ENCODE peak calls at places on chromosomes 16 and 17, in five cellular contexts. One of them, this sample, is unnamed.
A peak's percentile ranks its signal among the peaks of the same experiment; 100 is the strongest.

GRCh38 chr16:66832661-66833305 is 2.0 kb upstream of the NAE1 start:
- DNase-seq in sigmoid colon: no peak
- DNase-seq in GM23338: no peak
- DNase-seq in heart right ventricle: no peak
- DNase-seq in heart left ventricle: no peak
- DNase-seq in this sample: no peak

GRCh38 chr16:66525396-66526180 is 24.3 kb downstream of the TK2 start:
- DNase-seq in sigmoid colon: no peak
- DNase-seq in GM23338: no peak
- DNase-seq in heart right ventricle: no peak
- DNase-seq in heart left ventricle: no peak
- DNase-seq in this sample: no peak

GRCh38 chr16:68520649-68521086 is 18.4 kb upstream of the ZFP90 start:
- DNase-seq in sigmoid colon: peak; percentile 92
- DNase-seq in GM23338: peak; percentile 98
- DNase-seq in heart right ventricle: peak; percentile 84
- DNase-seq in heart left ventricle: peak; percentile 91
- DNase-seq in this sample: peak; percentile 91

GRCh38 chr16:81932668-81933067 is 78.6 kb downstream of the SDR42E1 start:
- DNase-seq in sigmoid colon: no peak
- DNase-seq in GM23338: peak; percentile 31
- DNase-seq in heart right ventricle: no peak
- DNase-seq in heart left ventricle: no peak
- DNase-seq in this sample: no peak

GRCh38 chr16:81940781-81941560 is 70.3 kb downstream of the SDR42E1 start:
- DNase-seq in sigmoid colon: no peak
- DNase-seq in GM23338: peak; percentile 52
- DNase-seq in heart right ventricle: no peak
- DNase-seq in heart left ventricle: no peak
- DNase-seq in this sample: no peak

GRCh38 chr17:2233441-2233947 is 70.1 kb downstream of the SMG6 start:
- DNase-seq in sigmoid colon: peak; percentile 69
- DNase-seq in GM23338: no peak
- DNase-seq in heart right ventricle: peak; percentile 33
- DNase-seq in heart left ventricle: no peak
- DNase-seq in this sample: no peak

GRCh38 chr17:7851438-7852261 is 3.2 kb upstream of the TMEM88 start:
- DNase-seq in sigmoid colon: peak; percentile 95
- DNase-seq in GM23338: peak; percentile 96
- DNase-seq in heart right ventricle: peak; percentile 91
- DNase-seq in heart left ventricle: peak; percentile 93
- DNase-seq in this sample: peak; percentile 87

GRCh38 chr16:49621240-49622083 is 234.4 kb downstream of the ZNF423 start:
- DNase-seq in sigmoid colon: peak; percentile 58
- DNase-seq in GM23338: no peak
- DNase-seq in heart right ventricle: no peak
- DNase-seq in heart left ventricle: no peak
- DNase-seq in this sample: peak; percentile 56

GRCh38 chr16:56866955-56867830 is 2.2 kb downstream of the SLC12A3 start:
- DNase-seq in sigmoid colon: no peak
- DNase-seq in GM23338: peak; percentile 84
- DNase-seq in heart right ventricle: peak; percentile 40
- DNase-seq in heart left ventricle: no peak
- DNase-seq in this sample: peak; percentile 55

GRCh38 chr17:67500261-67500660 is 123.2 kb downstream of the PITPNC1 start:
- DNase-seq in sigmoid colon: no peak
- DNase-seq in GM23338: no peak
- DNase-seq in heart right ventricle: no peak
- DNase-seq in heart left ventricle: no peak
- DNase-seq in this sample: peak; percentile 44

GRCh38 chr16:86739178-86739577 is 160.8 kb downstream of the FOXL1 start:
- DNase-seq in sigmoid colon: no peak
- DNase-seq in GM23338: no peak
- DNase-seq in heart right ventricle: no peak
- DNase-seq in heart left ventricle: no peak
- DNase-seq in this sample: no peak

GRCh38 chr17:51820252-51820651 is 338.3 kb downstream of the CA10 start:
- DNase-seq in sigmoid colon: no peak
- DNase-seq in GM23338: no peak
- DNase-seq in heart right ventricle: no peak
- DNase-seq in heart left ventricle: no peak
- DNase-seq in this sample: no peak

GRCh38 chr17:77279448-77280303 is 138.9 kb downstream of the SEC14L1 start:
- DNase-seq in sigmoid colon: no peak
- DNase-seq in GM23338: peak; percentile 55
- DNase-seq in heart right ventricle: no peak
- DNase-seq in heart left ventricle: no peak
- DNase-seq in this sample: no peak

GRCh38 chr17:55442953-55443683 is 21.5 kb upstream of the MMD start:
- DNase-seq in sigmoid colon: peak; percentile 77
- DNase-seq in GM23338: no peak
- DNase-seq in heart right ventricle: no peak
- DNase-seq in heart left ventricle: no peak
- DNase-seq in this sample: no peak

GRCh38 chr17:32777436-32777835 is 99.5 kb downstream of the MYO1D start:
- DNase-seq in sigmoid colon: no peak
- DNase-seq in GM23338: no peak
- DNase-seq in heart right ventricle: no peak
- DNase-seq in heart left ventricle: no peak
- DNase-seq in this sample: no peak

GRCh38 chr16:14388243-14388642 is 241.8 kb downstream of the PARN start:
- DNase-seq in sigmoid colon: no peak
- DNase-seq in GM23338: no peak
- DNase-seq in heart right ventricle: no peak
- DNase-seq in heart left ventricle: no peak
- DNase-seq in this sample: no peak

GRCh38 chr17:73823684-73824083 is 179.4 kb upstream of the SDK2 start:
- DNase-seq in sigmoid colon: peak; percentile 55
- DNase-seq in GM23338: no peak
- DNase-seq in heart right ventricle: no peak
- DNase-seq in heart left ventricle: no peak
- DNase-seq in this sample: no peak

GRCh38 chr17:72735602-72736001 is 356.9 kb downstream of the SLC39A11 start:
- DNase-seq in sigmoid colon: no peak
- DNase-seq in GM23338: no peak
- DNase-seq in heart right ventricle: no peak
- DNase-seq in heart left ventricle: no peak
- DNase-seq in this sample: no peak

GRCh38 chr16:85514295-85514600 is 98.9 kb upstream of the GSE1 start:
- DNase-seq in sigmoid colon: peak; percentile 91
- DNase-seq in GM23338: no peak
- DNase-seq in heart right ventricle: peak; percentile 80
- DNase-seq in heart left ventricle: no peak
- DNase-seq in this sample: no peak

GRCh38 chr17:76371656-76372628 is 12.5 kb upstream of the SPHK1 start:
- DNase-seq in sigmoid colon: no peak
- DNase-seq in GM23338: no peak
- DNase-seq in heart right ventricle: no peak
- DNase-seq in heart left ventricle: no peak
- DNase-seq in this sample: no peak

GRCh38 chr16:72961115-72961832 is 86.7 kb downstream of the ZFHX3 start:
- DNase-seq in sigmoid colon: peak; percentile 57
- DNase-seq in GM23338: no peak
- DNase-seq in heart right ventricle: no peak
- DNase-seq in heart left ventricle: no peak
- DNase-seq in this sample: peak; percentile 98

GRCh38 chr17:67528751-67529436 is 151.8 kb downstream of the PITPNC1 start:
- DNase-seq in sigmoid colon: peak; percentile 87
- DNase-seq in GM23338: peak; percentile 73
- DNase-seq in heart right ventricle: peak; percentile 74
- DNase-seq in heart left ventricle: peak; percentile 83
- DNase-seq in this sample: peak; percentile 93

GRCh38 chr16:73483934-73484712 is 436.2 kb upstream of the ZFHX3 start:
- DNase-seq in sigmoid colon: no peak
- DNase-seq in GM23338: peak; percentile 54
- DNase-seq in heart right ventricle: no peak
- DNase-seq in heart left ventricle: no peak
- DNase-seq in this sample: peak; percentile 60

GRCh38 chr17:39719966-39720365 is 10.4 kb downstream of the MIEN1 start:
- DNase-seq in sigmoid colon: no peak
- DNase-seq in GM23338: no peak
- DNase-seq in heart right ventricle: no peak
- DNase-seq in heart left ventricle: no peak
- DNase-seq in this sample: no peak

GRCh38 chr17:44375196-44376017 is 11.8 kb upstream of the FAM171A2 start:
- DNase-seq in sigmoid colon: no peak
- DNase-seq in GM23338: peak; percentile 60
- DNase-seq in heart right ventricle: no peak
- DNase-seq in heart left ventricle: no peak
- DNase-seq in this sample: no peak

GRCh38 chr16:56252835-56253234 is 61.5 kb downstream of the GNAO1 start:
- DNase-seq in sigmoid colon: peak; percentile 82
- DNase-seq in GM23338: no peak
- DNase-seq in heart right ventricle: peak; percentile 59
- DNase-seq in heart left ventricle: peak; percentile 85
- DNase-seq in this sample: peak; percentile 77

GRCh38 chr17:73281926-73282325 is 20.2 kb upstream of the CPSF4L start:
- DNase-seq in sigmoid colon: no peak
- DNase-seq in GM23338: no peak
- DNase-seq in heart right ventricle: no peak
- DNase-seq in heart left ventricle: no peak
- DNase-seq in this sample: peak; percentile 26

GRCh38 chr17:78173025-78173715 is 4.8 kb downstream of the SYNGR2 start:
- DNase-seq in sigmoid colon: no peak
- DNase-seq in GM23338: no peak
- DNase-seq in heart right ventricle: no peak
- DNase-seq in heart left ventricle: no peak
- DNase-seq in this sample: no peak

GRCh38 chr17:78676415-78677302 is 99.5 kb upstream of the DNAH17 start:
- DNase-seq in sigmoid colon: no peak
- DNase-seq in GM23338: no peak
- DNase-seq in heart right ventricle: no peak
- DNase-seq in heart left ventricle: no peak
- DNase-seq in this sample: no peak

GRCh38 chr16:46549477-46549876 is 71.7 kb downstream of the SHCBP1 start:
- DNase-seq in sigmoid colon: no peak
- DNase-seq in GM23338: no peak
- DNase-seq in heart right ventricle: no peak
- DNase-seq in heart left ventricle: no peak
- DNase-seq in this sample: no peak

GRCh38 chr16:81005644-81006471 is 827 bp downstream of the CMC2 start:
- DNase-seq in sigmoid colon: no peak
- DNase-seq in GM23338: peak; percentile 46
- DNase-seq in heart right ventricle: peak; percentile 80
- DNase-seq in heart left ventricle: no peak
- DNase-seq in this sample: no peak

GRCh38 chr17:36196099-36196496 is 460 bp downstream of the CCL3L1 start:
- DNase-seq in sigmoid colon: no peak
- DNase-seq in GM23338: no peak
- DNase-seq in heart right ventricle: no peak
- DNase-seq in heart left ventricle: no peak
- DNase-seq in this sample: no peak

GRCh38 chr16:12321363-12321762 is 344.8 kb downstream of the SNX29 start:
- DNase-seq in sigmoid colon: no peak
- DNase-seq in GM23338: no peak
- DNase-seq in heart right ventricle: no peak
- DNase-seq in heart left ventricle: no peak
- DNase-seq in this sample: no peak

GRCh38 chr17:47290870-47291241 is 32.9 kb upstream of the EFCAB13 start:
- DNase-seq in sigmoid colon: no peak
- DNase-seq in GM23338: no peak
- DNase-seq in heart right ventricle: no peak
- DNase-seq in heart left ventricle: no peak
- DNase-seq in this sample: no peak

DNA sequence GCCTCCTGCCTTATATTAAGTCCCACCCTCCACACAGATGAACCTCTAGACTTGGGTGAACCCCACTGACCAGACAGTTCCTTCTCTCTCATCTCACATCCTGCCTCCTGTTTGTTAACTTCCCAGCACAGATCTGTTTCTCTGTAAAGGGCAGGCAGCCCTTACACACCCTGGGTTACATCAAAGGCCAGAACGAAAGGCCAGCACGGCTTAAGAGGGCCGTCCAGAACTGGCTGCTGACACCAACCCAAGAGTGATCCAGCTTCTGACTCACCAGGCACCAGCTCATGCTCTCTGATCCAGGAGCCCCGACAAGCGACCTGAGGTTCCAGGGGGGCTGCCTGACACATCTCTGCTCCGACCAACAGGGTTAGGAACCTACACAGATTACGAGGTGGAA is 86.9 kb downstream of the MRM3 start:
- DNase-seq in sigmoid colon: peak; percentile 94
- DNase-seq in GM23338: no peak
- DNase-seq in heart right ventricle: peak; percentile 57
- DNase-seq in heart left ventricle: peak; percentile 76
- DNase-seq in this sample: no peak
- H3K4me1 ChIP-seq in sigmoid colon: no peaks in the 10 kb centered on the region
- H3K4me1 ChIP-seq in GM23338: no peaks in the 10 kb centered on the region
- H3K4me1 ChIP-seq in heart right ventricle: peaks cover 19% of the 10 kb centered on the region
- H3K4me1 ChIP-seq in heart left ventricle: peaks cover 16% of the 10 kb centered on the region
- H3K4me1 ChIP-seq in this sample: no peaks in the 10 kb centered on the region

GRCh38 chr16:22186517-22186916 is 19.6 kb upstream of the EEF2K start:
- DNase-seq in sigmoid colon: no peak
- DNase-seq in GM23338: peak; percentile 85
- DNase-seq in heart right ventricle: no peak
- DNase-seq in heart left ventricle: no peak
- DNase-seq in this sample: no peak
- TF ChIP-seq CTCF in sigmoid colon: no peak
- TF ChIP-seq CTCF in GM23338: peak; percentile 68
- TF ChIP-seq CTCF in heart right ventricle: no peak
- TF ChIP-seq CTCF in heart left ventricle: no peak
- TF ChIP-seq CTCF in this sample: peak; percentile 44

GRCh38 chr17:4420692-4421131 is 13.0 kb upstream of the SPNS3 start:
- DNase-seq in sigmoid colon: no peak
- DNase-seq in GM23338: peak; percentile 90
- DNase-seq in heart right ventricle: peak; percentile 70
- DNase-seq in heart left ventricle: no peak
- DNase-seq in this sample: peak; percentile 41

GRCh38 chr17:4427505-4427904 is 6.2 kb upstream of the SPNS3 start:
- DNase-seq in sigmoid colon: no peak
- DNase-seq in GM23338: no peak
- DNase-seq in heart right ventricle: no peak
- DNase-seq in heart left ventricle: no peak
- DNase-seq in this sample: no peak

GRCh38 chr17:4426499-4427208 is 7.1 kb upstream of the SPNS3 start:
- DNase-seq in sigmoid colon: no peak
- DNase-seq in GM23338: no peak
- DNase-seq in heart right ventricle: no peak
- DNase-seq in heart left ventricle: no peak
- DNase-seq in this sample: no peak
- H3K4me1 ChIP-seq in sigmoid colon: no peaks in the 10 kb centered on the region
- H3K4me1 ChIP-seq in GM23338: no peaks in the 10 kb centered on the region
- H3K4me1 ChIP-seq in heart right ventricle: no peaks in the 10 kb centered on the region
- H3K4me1 ChIP-seq in heart left ventricle: no peaks in the 10 kb centered on the region
- H3K4me1 ChIP-seq in this sample: no peaks in the 10 kb centered on the region

GRCh38 chr17:79974786-79975497 is 60.7 kb downstream of the TBC1D16 start:
- DNase-seq in sigmoid colon: peak; percentile 49
- DNase-seq in GM23338: peak; percentile 88
- DNase-seq in heart right ventricle: no peak
- DNase-seq in heart left ventricle: no peak
- DNase-seq in this sample: no peak
- TF ChIP-seq CTCF in sigmoid colon: no peak
- TF ChIP-seq CTCF in GM23338: peak; percentile 70
- TF ChIP-seq CTCF in heart right ventricle: no peak
- TF ChIP-seq CTCF in heart left ventricle: no peak
- TF ChIP-seq CTCF in this sample: peak; percentile 30

This sample was measured in BE2C.